ENCODE peak calls at places on chromosomes 16 and 17, in eight cellular contexts. One of them, this sample, is unnamed. For H3K36me3, the result is how much of the 10 kb centered on the place peaks cover.

GRCh38 chr17:42809250-42809649 is 10.6 kb downstream of the CNTD1 start:
- DNase-seq in cardiac muscle cell: peak
- DNase-seq in fibroblast of lung: peak
- DNase-seq in prostate gland: no peak
- DNase-seq in BE2C: no peak
- DNase-seq in osteoblast: peak
- DNase-seq in brain microvascular endothelial cell: no peak
- DNase-seq in CD4-positive, CD25-positive, alpha-beta regulatory T cell: no peak
- DNase-seq in this sample: no peak

GRCh38 chr17:20095366-20096080 is 86.4 kb downstream of the SPECC1 start:
- DNase-seq in cardiac muscle cell: peak
- DNase-seq in fibroblast of lung: peak
- DNase-seq in prostate gland: peak
- DNase-seq in BE2C: peak
- DNase-seq in osteoblast: peak
- DNase-seq in brain microvascular endothelial cell: peak
- DNase-seq in CD4-positive, CD25-positive, alpha-beta regulatory T cell: no peak
- DNase-seq in this sample: no peak

GRCh38 chr17:28347261-28347891 is 10.0 kb downstream of the POLDIP2 start:
- DNase-seq in cardiac muscle cell: peak
- DNase-seq in fibroblast of lung: peak
- DNase-seq in prostate gland: no peak
- DNase-seq in BE2C: no peak
- DNase-seq in osteoblast: peak
- DNase-seq in brain microvascular endothelial cell: peak
- DNase-seq in CD4-positive, CD25-positive, alpha-beta regulatory T cell: no peak
- DNase-seq in this sample: peak

GRCh38 chr17:42101513-42102292 is 3.4 kb upstream of the ZNF385C start:
- DNase-seq in cardiac muscle cell: peak
- DNase-seq in fibroblast of lung: peak
- DNase-seq in prostate gland: peak
- DNase-seq in BE2C: peak
- DNase-seq in osteoblast: peak
- DNase-seq in brain microvascular endothelial cell: peak
- DNase-seq in CD4-positive, CD25-positive, alpha-beta regulatory T cell: peak
- DNase-seq in this sample: peak

GRCh38 chr17:41585301-41585700 is 1.4 kb downstream of the KRT14 start:
- DNase-seq in cardiac muscle cell: no peak
- DNase-seq in fibroblast of lung: no peak
- DNase-seq in prostate gland: no peak
- DNase-seq in BE2C: no peak
- DNase-seq in osteoblast: no peak
- DNase-seq in brain microvascular endothelial cell: no peak
- DNase-seq in CD4-positive, CD25-positive, alpha-beta regulatory T cell: no peak
- DNase-seq in this sample: no peak

GRCh38 chr16:67718668-67719047 is 458 bp downstream of the GFOD2 start:
- DNase-seq in cardiac muscle cell: no peak
- DNase-seq in fibroblast of lung: no peak
- DNase-seq in prostate gland: no peak
- DNase-seq in BE2C: no peak
- DNase-seq in osteoblast: peak
- DNase-seq in brain microvascular endothelial cell: no peak
- DNase-seq in CD4-positive, CD25-positive, alpha-beta regulatory T cell: peak
- DNase-seq in this sample: no peak

GRCh38 chr16:1825864-1826690 is 548 bp downstream of the HAGH start:
- DNase-seq in cardiac muscle cell: peak
- DNase-seq in fibroblast of lung: no peak
- DNase-seq in prostate gland: no peak
- DNase-seq in BE2C: no peak
- DNase-seq in osteoblast: no peak
- DNase-seq in brain microvascular endothelial cell: no peak
- DNase-seq in CD4-positive, CD25-positive, alpha-beta regulatory T cell: peak
- DNase-seq in this sample: peak

GRCh38 chr16:2388139-2388874 is 40.9 kb upstream of the CCNF start:
- DNase-seq in cardiac muscle cell: no peak
- DNase-seq in fibroblast of lung: no peak
- DNase-seq in prostate gland: no peak
- DNase-seq in BE2C: no peak
- DNase-seq in osteoblast: no peak
- DNase-seq in brain microvascular endothelial cell: no peak
- DNase-seq in CD4-positive, CD25-positive, alpha-beta regulatory T cell: no peak
- DNase-seq in this sample: no peak

GRCh38 chr16:2816751-2817495 is at the start of gene PRSS21:
- DNase-seq in cardiac muscle cell: no peak
- DNase-seq in fibroblast of lung: no peak
- DNase-seq in prostate gland: no peak
- DNase-seq in BE2C: no peak
- DNase-seq in osteoblast: peak
- DNase-seq in brain microvascular endothelial cell: no peak
- DNase-seq in CD4-positive, CD25-positive, alpha-beta regulatory T cell: peak
- DNase-seq in this sample: peak

GRCh38 chr17:9912146-9913099 is 7.4 kb upstream of the RCVRN start:
- DNase-seq in cardiac muscle cell: no peak
- DNase-seq in fibroblast of lung: no peak
- DNase-seq in prostate gland: no peak
- DNase-seq in BE2C: no peak
- DNase-seq in osteoblast: peak
- DNase-seq in brain microvascular endothelial cell: no peak
- DNase-seq in CD4-positive, CD25-positive, alpha-beta regulatory T cell: no peak
- DNase-seq in this sample: no peak
- H3K36me3 ChIP-seq in cardiac muscle cell: under half
- H3K36me3 ChIP-seq in fibroblast of lung: under half
- H3K36me3 ChIP-seq in prostate gland: under half
- H3K36me3 ChIP-seq in BE2C: under half
- H3K36me3 ChIP-seq in osteoblast: under half
- H3K36me3 ChIP-seq in brain microvascular endothelial cell: under half
- H3K36me3 ChIP-seq in CD4-positive, CD25-positive, alpha-beta regulatory T cell: under half
- H3K36me3 ChIP-seq in this sample: under half

GRCh38 chr17:57285681-57286080 is 29.4 kb downstream of the MSI2 start:
- DNase-seq in cardiac muscle cell: no peak
- DNase-seq in fibroblast of lung: no peak
- DNase-seq in prostate gland: no peak
- DNase-seq in BE2C: no peak
- DNase-seq in osteoblast: no peak
- DNase-seq in brain microvascular endothelial cell: no peak
- DNase-seq in CD4-positive, CD25-positive, alpha-beta regulatory T cell: no peak
- DNase-seq in this sample: no peak

GRCh38 chr17:57286372-57287105 is 30.2 kb downstream of the MSI2 start:
- DNase-seq in cardiac muscle cell: no peak
- DNase-seq in fibroblast of lung: no peak
- DNase-seq in prostate gland: no peak
- DNase-seq in BE2C: no peak
- DNase-seq in osteoblast: no peak
- DNase-seq in brain microvascular endothelial cell: no peak
- DNase-seq in CD4-positive, CD25-positive, alpha-beta regulatory T cell: no peak
- DNase-seq in this sample: no peak

GRCh38 chr17:57283203-57283971 is 27.1 kb downstream of the MSI2 start:
- DNase-seq in cardiac muscle cell: no peak
- DNase-seq in fibroblast of lung: no peak
- DNase-seq in prostate gland: no peak
- DNase-seq in BE2C: no peak
- DNase-seq in osteoblast: no peak
- DNase-seq in brain microvascular endothelial cell: no peak
- DNase-seq in CD4-positive, CD25-positive, alpha-beta regulatory T cell: no peak
- DNase-seq in this sample: no peak

GRCh38 chr17:57284984-57285646 is 28.8 kb downstream of the MSI2 start:
- DNase-seq in cardiac muscle cell: no peak
- DNase-seq in fibroblast of lung: no peak
- DNase-seq in prostate gland: no peak
- DNase-seq in BE2C: no peak
- DNase-seq in osteoblast: no peak
- DNase-seq in brain microvascular endothelial cell: no peak
- DNase-seq in CD4-positive, CD25-positive, alpha-beta regulatory T cell: peak
- DNase-seq in this sample: no peak

DNA sequence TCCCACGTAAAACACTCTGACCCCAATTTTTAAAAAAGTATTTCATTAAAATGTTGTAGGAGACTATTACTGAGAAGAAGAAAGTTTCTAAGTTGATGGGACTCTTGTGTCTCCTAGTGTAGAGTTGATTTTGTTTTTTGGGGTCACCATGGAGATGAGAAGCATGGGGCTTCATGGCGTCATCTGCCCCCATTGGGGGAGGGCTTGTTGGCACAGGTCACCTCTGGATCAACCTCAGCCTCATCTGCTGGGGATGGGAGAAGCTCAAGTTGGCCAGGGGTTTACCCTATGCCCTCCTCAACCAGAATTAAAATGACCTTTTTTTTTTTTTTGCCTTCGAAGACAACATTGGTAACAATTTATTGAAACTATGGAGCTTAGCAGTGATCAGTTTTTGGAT is 28.3 kb downstream of the MSI2 start:
- DNase-seq in cardiac muscle cell: no peak
- DNase-seq in fibroblast of lung: no peak
- DNase-seq in prostate gland: no peak
- DNase-seq in BE2C: no peak
- DNase-seq in osteoblast: no peak
- DNase-seq in brain microvascular endothelial cell: no peak
- DNase-seq in CD4-positive, CD25-positive, alpha-beta regulatory T cell: no peak
- DNase-seq in this sample: no peak
- H3K36me3 ChIP-seq in cardiac muscle cell: under half
- H3K36me3 ChIP-seq in fibroblast of lung: under half
- H3K36me3 ChIP-seq in prostate gland: under half
- H3K36me3 ChIP-seq in BE2C: half or more
- H3K36me3 ChIP-seq in osteoblast: under half
- H3K36me3 ChIP-seq in brain microvascular endothelial cell: under half
- H3K36me3 ChIP-seq in CD4-positive, CD25-positive, alpha-beta regulatory T cell: under half
- H3K36me3 ChIP-seq in this sample: under half

GRCh38 chr17:61970030-61970429 is 42.2 kb upstream of the INTS2 start:
- DNase-seq in cardiac muscle cell: peak
- DNase-seq in fibroblast of lung: no peak
- DNase-seq in prostate gland: no peak
- DNase-seq in BE2C: no peak
- DNase-seq in osteoblast: no peak
- DNase-seq in brain microvascular endothelial cell: no peak
- DNase-seq in CD4-positive, CD25-positive, alpha-beta regulatory T cell: no peak
- DNase-seq in this sample: no peak

GRCh38 chr17:61966201-61966600 is 38.4 kb upstream of the INTS2 start:
- DNase-seq in cardiac muscle cell: no peak
- DNase-seq in fibroblast of lung: no peak
- DNase-seq in prostate gland: no peak
- DNase-seq in BE2C: no peak
- DNase-seq in osteoblast: no peak
- DNase-seq in brain microvascular endothelial cell: no peak
- DNase-seq in CD4-positive, CD25-positive, alpha-beta regulatory T cell: no peak
- DNase-seq in this sample: no peak

GRCh38 chr17:61972311-61972710 is 44.5 kb upstream of the INTS2 start:
- DNase-seq in cardiac muscle cell: no peak
- DNase-seq in fibroblast of lung: no peak
- DNase-seq in prostate gland: no peak
- DNase-seq in BE2C: no peak
- DNase-seq in osteoblast: no peak
- DNase-seq in brain microvascular endothelial cell: no peak
- DNase-seq in CD4-positive, CD25-positive, alpha-beta regulatory T cell: no peak
- DNase-seq in this sample: no peak

GRCh38 chr17:61967729-61968128 is 39.9 kb upstream of the INTS2 start:
- DNase-seq in cardiac muscle cell: no peak
- DNase-seq in fibroblast of lung: peak
- DNase-seq in prostate gland: no peak
- DNase-seq in BE2C: no peak
- DNase-seq in osteoblast: no peak
- DNase-seq in brain microvascular endothelial cell: no peak
- DNase-seq in CD4-positive, CD25-positive, alpha-beta regulatory T cell: no peak
- DNase-seq in this sample: no peak

DNA sequence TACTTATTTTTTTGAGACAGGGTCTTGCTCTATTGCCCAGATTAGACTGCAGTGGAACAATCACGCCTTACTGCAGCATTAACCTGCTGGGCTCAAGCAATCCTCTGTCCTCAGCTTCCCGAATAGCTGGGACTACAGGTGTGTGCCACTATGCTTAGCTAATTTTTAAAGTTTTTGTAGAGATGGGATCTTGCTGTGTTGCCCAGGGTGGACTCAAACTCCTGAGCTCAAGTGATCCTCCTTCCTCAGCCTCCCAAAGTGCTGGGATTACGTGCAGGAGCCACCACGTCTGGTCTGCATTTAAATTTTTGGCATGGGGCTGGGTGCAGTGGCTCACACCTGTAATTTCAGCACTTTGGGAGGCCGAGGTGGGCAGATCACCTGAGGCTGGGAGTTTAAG is 41.0 kb upstream of the INTS2 start:
- DNase-seq in cardiac muscle cell: no peak
- DNase-seq in fibroblast of lung: no peak
- DNase-seq in prostate gland: no peak
- DNase-seq in BE2C: no peak
- DNase-seq in osteoblast: no peak
- DNase-seq in brain microvascular endothelial cell: no peak
- DNase-seq in CD4-positive, CD25-positive, alpha-beta regulatory T cell: no peak
- DNase-seq in this sample: no peak
- H3K36me3 ChIP-seq in cardiac muscle cell: half or more
- H3K36me3 ChIP-seq in fibroblast of lung: under half
- H3K36me3 ChIP-seq in prostate gland: under half
- H3K36me3 ChIP-seq in BE2C: half or more
- H3K36me3 ChIP-seq in osteoblast: half or more
- H3K36me3 ChIP-seq in brain microvascular endothelial cell: under half
- H3K36me3 ChIP-seq in CD4-positive, CD25-positive, alpha-beta regulatory T cell: half or more
- H3K36me3 ChIP-seq in this sample: half or more

GRCh38 chr17:81608082-81608481 is 28.8 kb downstream of the NPLOC4 start:
- DNase-seq in cardiac muscle cell: no peak
- DNase-seq in fibroblast of lung: peak
- DNase-seq in prostate gland: no peak
- DNase-seq in BE2C: no peak
- DNase-seq in osteoblast: no peak
- DNase-seq in brain microvascular endothelial cell: peak
- DNase-seq in CD4-positive, CD25-positive, alpha-beta regulatory T cell: no peak
- DNase-seq in this sample: no peak

GRCh38 chr17:81608605-81609004 is 28.3 kb downstream of the NPLOC4 start:
- DNase-seq in cardiac muscle cell: no peak
- DNase-seq in fibroblast of lung: no peak
- DNase-seq in prostate gland: no peak
- DNase-seq in BE2C: no peak
- DNase-seq in osteoblast: no peak
- DNase-seq in brain microvascular endothelial cell: no peak
- DNase-seq in CD4-positive, CD25-positive, alpha-beta regulatory T cell: no peak
- DNase-seq in this sample: no peak

GRCh38 chr17:81615401-81615930 is 21.4 kb downstream of the NPLOC4 start:
- DNase-seq in cardiac muscle cell: no peak
- DNase-seq in fibroblast of lung: no peak
- DNase-seq in prostate gland: no peak
- DNase-seq in BE2C: no peak
- DNase-seq in osteoblast: no peak
- DNase-seq in brain microvascular endothelial cell: no peak
- DNase-seq in CD4-positive, CD25-positive, alpha-beta regulatory T cell: no peak
- DNase-seq in this sample: no peak

GRCh38 chr17:81609541-81610353 is 27.2 kb downstream of the NPLOC4 start:
- DNase-seq in cardiac muscle cell: peak
- DNase-seq in fibroblast of lung: no peak
- DNase-seq in prostate gland: no peak
- DNase-seq in BE2C: no peak
- DNase-seq in osteoblast: no peak
- DNase-seq in brain microvascular endothelial cell: no peak
- DNase-seq in CD4-positive, CD25-positive, alpha-beta regulatory T cell: no peak
- DNase-seq in this sample: no peak

DNA sequence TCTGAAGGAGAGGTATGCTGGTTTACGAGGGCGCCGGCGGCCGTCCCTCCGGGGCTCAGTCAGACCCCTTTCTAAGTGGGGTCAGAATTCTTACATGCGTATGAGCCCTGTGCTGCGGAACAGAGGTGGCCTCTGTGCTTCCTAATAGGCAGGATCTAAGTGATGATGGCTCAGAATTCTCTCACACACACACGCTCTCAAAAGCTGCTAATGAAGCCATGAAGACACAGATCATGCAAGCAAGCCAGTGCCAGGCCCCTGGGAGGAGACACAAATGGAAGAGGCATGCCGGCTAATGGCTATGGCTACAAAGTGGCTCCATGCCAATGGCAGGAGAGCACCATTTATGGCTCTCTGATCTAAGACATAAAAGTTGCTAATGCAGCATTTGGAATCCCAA is 24.7 kb downstream of the NPLOC4 start:
- DNase-seq in cardiac muscle cell: no peak
- DNase-seq in fibroblast of lung: no peak
- DNase-seq in prostate gland: no peak
- DNase-seq in BE2C: no peak
- DNase-seq in osteoblast: no peak
- DNase-seq in brain microvascular endothelial cell: no peak
- DNase-seq in CD4-positive, CD25-positive, alpha-beta regulatory T cell: no peak
- DNase-seq in this sample: no peak
- H3K36me3 ChIP-seq in cardiac muscle cell: under half
- H3K36me3 ChIP-seq in fibroblast of lung: under half
- H3K36me3 ChIP-seq in prostate gland: under half
- H3K36me3 ChIP-seq in BE2C: half or more
- H3K36me3 ChIP-seq in osteoblast: half or more
- H3K36me3 ChIP-seq in brain microvascular endothelial cell: half or more
- H3K36me3 ChIP-seq in CD4-positive, CD25-positive, alpha-beta regulatory T cell: half or more
- H3K36me3 ChIP-seq in this sample: half or more

This sample was measured in upper lobe of right lung.